ENCODE peak calls at places on chromosomes 7 and 10, in ten cellular contexts. I is astrocyte of the spinal cord; P is IMR-90; N is fibroblast of the aortic adventitia; D is foreskin fibroblast; M is OCI-LY7; Y is CD8-positive, alpha-beta T cell; Q is stomach; V is fibroblast of lung; E is pancreas. X is an unnamed sample.

GRCh38 chr7:105497016-105497415 is 25.1 kb downstream of the PUS7 start:
- DNase-seq in I (no peak), V (no peak), M (no peak), Q (no peak), N (no peak), D (no peak), Y (no peak), P (no peak), E (no peak), X (no peak)

GRCh38 chr10:80429521-80429966 is 21.2 kb downstream of the PRXL2A start:
- DNase-seq in Y (no peak), N (no peak), P (no peak), V (no peak), M (no peak), D (peak), E (no peak), I (no peak), Q (peak), X (no peak)

GRCh38 chr10:4241724-4242345 is 456.8 kb upstream of the KLF6 start:
- DNase-seq in V (peak), Y (no peak), D (peak), Q (no peak), I (peak), E (no peak), M (no peak), N (peak), P (peak), X (no peak)

GRCh38 chr7:35555386-35555785 is 139.5 kb downstream of the HERPUD2 start:
- DNase-seq in N (no peak), D (no peak), E (no peak), Y (no peak), I (no peak), Q (no peak), M (no peak), P (no peak), V (no peak), X (no peak)

GRCh38 chr7:158413962-158414961 is 173.4 kb downstream of the PTPRN2 start:
- DNase-seq in P (no peak), N (no peak), D (no peak), V (no peak), M (no peak), I (peak), Y (no peak), E (no peak), Q (peak), X (no peak)

GRCh38 chr7:1256621-1257020 is 23.9 kb downstream of the UNCX start:
- DNase-seq in N (no peak), V (no peak), Y (no peak), I (no peak), Q (no peak), P (no peak), E (no peak), D (no peak), M (no peak), X (no peak)

GRCh38 chr10:33335550-33335799 is 1.0 kb upstream of the NRP1 start:
- DNase-seq in N (no peak), M (no peak), Q (no peak), D (no peak), P (no peak), V (no peak), I (no peak), E (no peak), Y (no peak), X (no peak)

GRCh38 chr10:1137499-1138163 is 81.4 kb downstream of the WDR37 start:
- DNase-seq in D (no peak), M (no peak), Q (no peak), V (no peak), P (no peak), Y (no peak), I (no peak), E (no peak), N (no peak), X (no peak)

GRCh38 chr10:98087309-98087708 is 47.1 kb upstream of the R3HCC1L start:
- DNase-seq in N (no peak), D (peak), V (no peak), Q (no peak), P (peak), E (no peak), Y (no peak), M (no peak), I (no peak), X (no peak)

GRCh38 chr10:69801094-69801433 is 642 bp upstream of the COL13A1 start:
- DNase-seq in D (peak), V (peak), N (peak), E (peak), Y (no peak), P (peak), Q (peak), M (peak), I (peak), X (no peak)
- H3K4me3 ChIP-seq in D (peak), V (peak), N (peak), E (no peak), Y (no peak), P (peak), Q (peak), M (no peak), I (peak), X (no peak)

GRCh38 chr10:92291610-92291859 is 568 bp downstream of the MARCHF5 start:
- DNase-seq in V (no peak), Y (no peak), N (no peak), P (no peak), Q (no peak), E (no peak), I (no peak), M (peak), D (no peak), X (no peak)
- TF ChIP-seq CTCF in V (no peak), Y (no peak), N (no peak), P (no peak), Q (no peak), E (no peak), I (no peak), M (no peak), D (no peak), X (no peak)

DNA sequence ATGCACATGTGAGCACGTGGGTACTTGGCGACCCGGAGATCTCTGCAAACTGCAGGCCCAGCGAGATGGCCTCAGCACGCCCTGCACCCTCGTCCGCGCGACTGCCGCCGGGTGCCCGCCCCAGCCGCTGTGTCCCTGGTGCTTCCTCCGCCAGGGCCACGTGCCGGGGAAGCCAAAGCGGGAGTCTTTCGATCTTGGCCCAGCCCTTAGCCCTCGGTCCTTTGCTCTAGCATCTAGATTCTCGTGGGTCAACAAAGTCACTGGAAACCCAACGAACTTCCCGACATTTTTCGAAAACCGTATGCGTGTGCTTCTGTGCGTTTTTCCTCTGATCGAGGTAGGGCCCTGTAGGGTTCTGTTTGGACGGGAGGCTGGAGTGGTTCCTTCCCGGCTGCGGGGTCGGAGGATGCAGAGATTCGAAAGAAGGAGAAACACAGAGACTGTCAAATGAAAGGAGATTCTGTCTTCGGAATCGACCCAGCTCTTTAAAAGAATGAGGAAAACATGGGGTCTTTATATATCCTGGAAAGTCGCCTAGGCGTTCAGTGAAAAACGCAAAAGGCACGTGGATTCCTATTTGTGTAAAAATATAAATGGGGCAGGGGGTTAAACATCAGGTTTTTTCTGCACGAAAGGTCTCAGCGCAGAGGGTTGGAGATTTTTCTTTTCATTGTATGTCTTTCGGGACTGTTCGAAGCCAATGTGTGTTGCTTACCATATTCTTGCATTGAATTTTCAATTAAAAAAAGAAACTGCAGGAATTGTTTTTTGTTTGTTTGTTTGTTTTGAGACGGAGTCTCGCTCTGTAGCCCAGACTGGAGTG is 169.5 kb downstream of the UBE2H start:
- DNase-seq in Q (no peak), V (no peak), Y (no peak), E (no peak), I (no peak), P (no peak), D (no peak), N (peak), M (no peak), X (no peak)
- H3K4me3 ChIP-seq in Q (no peak), V (no peak), Y (no peak), E (no peak), I (no peak), P (no peak), D (no peak), N (no peak), M (no peak), X (no peak)

GRCh38 chr10:15461353-15462108 is 90.4 kb upstream of the FAM171A1 start:
- DNase-seq in N (peak), D (peak), P (peak), M (no peak), I (peak), V (peak), E (no peak), Y (no peak), Q (no peak), X (no peak)
- TF ChIP-seq CTCF in N (peak), D (peak), P (peak), M (no peak), I (peak), V (peak), E (no peak), Y (no peak), Q (no peak), X (no peak)

GRCh38 chr7:103347507-103348267 is at the start of gene PSMC2:
- DNase-seq in Q (peak), Y (peak), D (peak), M (peak), E (peak), N (peak), I (peak), P (peak), V (peak), X (peak)

GRCh38 chr7:103341466-103341865 is 3.1 kb downstream of the DNAJC2 start:
- DNase-seq in Q (no peak), I (no peak), M (no peak), P (no peak), N (no peak), Y (no peak), E (no peak), D (no peak), V (no peak), X (no peak)

GRCh38 chr7:103343758-103344452 is 662 bp downstream of the DNAJC2 start:
- DNase-seq in Q (no peak), I (peak), Y (no peak), E (no peak), V (peak), M (peak), D (peak), N (peak), P (peak), X (no peak)

GRCh38 chr7:103344453-103345149 is at the start of gene DNAJC2:
- DNase-seq in I (peak), E (peak), P (peak), Y (peak), Q (peak), N (peak), D (peak), M (peak), V (peak), X (peak)

GRCh38 chr7:103343332-103343731 is 1.2 kb downstream of the DNAJC2 start:
- DNase-seq in P (no peak), E (no peak), I (no peak), Y (no peak), D (no peak), M (no peak), Q (no peak), V (no peak), N (peak), X (no peak)
- H3K4me3 ChIP-seq in P (peak), E (no peak), I (peak), Y (peak), D (peak), M (peak), Q (peak), V (peak), N (peak), X (peak)

DNA sequence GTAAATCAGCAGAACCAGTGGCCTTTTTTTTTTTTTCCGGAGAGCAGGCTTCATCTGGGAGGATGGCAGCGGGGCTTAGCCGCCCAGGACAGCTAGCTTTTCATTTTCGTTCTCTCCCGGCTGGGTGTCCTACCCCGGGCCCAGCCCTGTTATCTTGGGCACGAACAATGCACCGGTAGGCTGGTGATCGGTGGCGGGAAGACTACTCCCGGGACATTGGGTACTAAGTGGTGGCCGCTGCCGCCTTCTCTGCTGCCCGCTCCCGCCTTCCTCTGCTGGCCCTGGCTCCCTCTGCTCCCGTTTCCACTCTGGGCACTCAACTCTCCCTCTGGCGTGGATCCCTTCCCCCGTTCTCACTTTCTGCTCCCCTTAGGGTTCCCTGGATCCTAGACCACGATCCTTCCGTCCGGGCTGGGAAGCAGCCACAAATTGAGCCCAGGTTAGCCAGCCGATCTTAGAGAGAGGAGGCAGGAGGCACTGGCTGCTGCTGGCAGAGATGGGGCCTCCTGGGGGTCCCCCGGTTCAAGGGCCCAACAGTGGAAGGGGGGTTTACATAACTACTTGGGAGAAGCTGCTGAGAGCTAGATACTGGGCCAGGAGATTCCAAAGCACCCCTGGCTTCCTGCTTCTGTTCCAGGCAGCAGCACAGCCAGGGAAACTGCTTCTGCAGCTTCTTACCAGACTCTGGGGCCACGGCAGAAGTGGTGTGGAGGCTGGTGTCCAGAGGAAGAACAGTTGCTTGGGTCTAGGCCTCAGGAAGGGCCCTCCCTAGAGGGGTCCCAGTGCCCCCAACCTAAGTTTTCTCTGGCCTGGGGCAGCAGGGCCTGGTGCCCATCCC is 1.8 kb downstream of the TLX1 start:
- DNase-seq in D (no peak), E (no peak), V (no peak), M (no peak), N (no peak), I (no peak), Y (no peak), Q (no peak), P (no peak), X (no peak)
- TF ChIP-seq CTCF in D (no peak), E (no peak), V (no peak), M (no peak), N (no peak), I (no peak), Y (no peak), Q (no peak), P (no peak), X (no peak)

DNA sequence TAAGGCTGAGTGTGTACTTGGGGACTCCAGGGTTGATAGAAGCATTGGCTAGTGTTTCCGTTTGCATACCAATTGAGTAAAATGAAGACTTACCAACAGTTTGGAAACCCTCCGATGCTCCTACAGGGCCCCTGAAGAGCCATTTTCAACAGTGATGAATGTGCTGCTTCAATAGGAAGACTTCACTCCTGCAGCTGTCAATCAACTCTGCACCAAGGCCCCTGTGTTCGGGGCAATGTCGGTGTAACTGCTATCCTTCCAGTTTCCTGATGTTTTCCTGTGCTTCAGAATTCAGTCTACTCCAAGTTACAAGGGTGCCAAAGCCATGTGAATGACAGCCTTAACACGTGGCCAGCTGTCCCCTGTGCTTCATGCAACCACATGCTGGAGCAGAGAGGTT is 287.5 kb downstream of the ACTR3B start:
- DNase-seq in Y (no peak), I (no peak), D (no peak), P (no peak), Q (no peak), M (no peak), V (no peak), E (no peak), N (no peak), X (no peak)
- H3K4me3 ChIP-seq in Y (no peak), I (no peak), D (no peak), P (no peak), Q (no peak), M (no peak), V (no peak), E (no peak), N (no peak), X (no peak)

GRCh38 chr10:58412502-58412961 is 27.3 kb downstream of the TFAM start:
- DNase-seq in N (peak), Q (no peak), V (no peak), D (peak), Y (no peak), E (no peak), P (peak), I (peak), M (no peak), X (no peak)

GRCh38 chr10:58415757-58416156 is 30.5 kb downstream of the TFAM start:
- DNase-seq in I (no peak), M (no peak), D (no peak), Y (no peak), Q (no peak), P (no peak), V (no peak), N (no peak), E (no peak), X (no peak)

GRCh38 chr10:58409956-58410610 is 24.9 kb downstream of the TFAM start:
- DNase-seq in E (no peak), N (no peak), Q (no peak), D (no peak), Y (no peak), V (no peak), M (no peak), I (no peak), P (no peak), X (no peak)

DNA sequence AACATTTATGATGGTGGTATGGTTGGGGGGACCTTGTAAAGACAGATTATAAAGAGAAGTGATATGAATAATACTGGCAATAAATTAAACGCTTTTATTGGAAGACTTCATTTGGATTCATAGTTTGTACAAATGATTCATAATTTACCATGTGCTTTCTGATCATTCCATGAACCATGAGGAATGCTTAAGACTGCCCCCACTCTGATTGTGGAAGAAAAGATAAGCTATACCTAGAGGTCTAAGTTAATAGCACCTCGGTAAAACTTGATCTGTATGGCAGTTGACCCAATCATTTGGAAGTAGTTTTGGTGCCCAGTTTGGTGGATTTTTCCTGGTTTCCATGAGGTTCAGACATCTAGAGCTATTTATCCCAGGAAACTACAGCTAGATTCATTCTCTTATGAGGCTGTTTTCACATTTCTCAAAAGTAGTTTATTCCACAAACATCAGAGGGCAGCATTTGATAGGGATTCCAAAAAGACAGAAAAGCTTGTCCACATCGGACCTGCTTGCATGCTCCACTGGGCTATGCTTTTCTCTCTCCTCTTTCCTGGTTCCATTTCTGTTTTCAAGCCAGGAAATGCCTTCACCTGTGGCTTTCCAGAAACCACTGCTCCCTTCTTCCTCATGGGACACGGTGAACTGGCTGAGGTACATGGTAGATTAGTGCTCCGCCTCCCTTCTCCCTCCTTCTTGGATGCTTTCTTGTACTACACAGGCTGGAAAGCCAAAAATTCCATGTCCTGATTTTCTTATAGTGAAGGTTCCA is 29.2 kb downstream of the TFAM start:
- DNase-seq in V (peak), Q (no peak), M (no peak), N (peak), Y (no peak), D (peak), I (peak), E (no peak), P (peak), X (no peak)
- TF ChIP-seq CTCF in V (peak), Q (no peak), M (peak), N (peak), Y (no peak), D (peak), I (peak), E (no peak), P (peak), X (no peak)

GRCh38 chr7:124033807-124034753 is 1.2 kb upstream of the TMEM229A start:
- DNase-seq in V (no peak), N (no peak), I (no peak), E (no peak), Y (no peak), Q (no peak), M (no peak), P (no peak), D (no peak), X (no peak)

GRCh38 chr7:124031919-124032318 is 948 bp downstream of the TMEM229A start:
- DNase-seq in P (no peak), I (no peak), Q (no peak), Y (no peak), E (no peak), M (no peak), V (no peak), D (no peak), N (no peak), X (peak)

GRCh38 chr7:124033093-124033806 is 383 bp upstream of the TMEM229A start:
- DNase-seq in E (peak), D (no peak), V (peak), Q (peak), P (no peak), N (peak), Y (no peak), I (no peak), M (no peak), X (peak)

GRCh38 chr7:124031406-124031805 is 1.5 kb downstream of the TMEM229A start:
- DNase-seq in Q (no peak), V (no peak), M (no peak), E (no peak), N (no peak), P (no peak), Y (no peak), D (no peak), I (no peak), X (no peak)

GRCh38 chr7:124032369-124033092 is at the start of gene TMEM229A:
- DNase-seq in N (peak), V (peak), P (peak), Q (peak), D (peak), M (no peak), I (peak), E (peak), Y (no peak), X (peak)
- H3K4me3 ChIP-seq in N (peak), V (peak), P (peak), Q (peak), D (no peak), M (no peak), I (peak), E (peak), Y (no peak), X (no peak)

GRCh38 chr7:149666360-149666905 is 107.0 kb downstream of the ZNF467 start:
- DNase-seq in P (no peak), V (no peak), M (no peak), Y (no peak), D (no peak), E (no peak), I (no peak), Q (no peak), N (no peak), X (no peak)

GRCh38 chr7:149670288-149670687 is 103.1 kb downstream of the ZNF467 start:
- DNase-seq in D (peak), N (peak), P (peak), E (no peak), Q (peak), Y (no peak), I (peak), V (peak), M (no peak), X (no peak)

GRCh38 chr7:149664666-149665065 is 108.7 kb downstream of the ZNF467 start:
- DNase-seq in Q (no peak), Y (no peak), V (no peak), D (no peak), N (no peak), E (no peak), P (no peak), I (no peak), M (no peak), X (no peak)

GRCh38 chr7:149673006-149673405 is 100.4 kb downstream of the ZNF467 start:
- DNase-seq in Q (no peak), N (no peak), Y (no peak), M (no peak), P (no peak), E (no peak), I (no peak), V (no peak), D (no peak), X (no peak)

GRCh38 chr7:149669121-149669818 is 104.1 kb downstream of the ZNF467 start:
- DNase-seq in P (peak), N (peak), E (no peak), Q (no peak), I (peak), V (peak), M (peak), D (peak), Y (no peak), X (no peak)
- TF ChIP-seq CTCF in P (peak), N (peak), E (no peak), Q (no peak), I (peak), V (peak), M (peak), D (peak), Y (peak), X (peak)